ENCODE peak calls at places on chromosomes 3 and 15, in seven cellular contexts. E, B, H, P, O, K and S are unnamed samples.

GRCh38 chr3:43413676-43414368 is 127.5 kb downstream of the SNRK start:
- DNase-seq in E (no peak), B (no peak), H (no peak), P (no peak), O (no peak), K (no peak), S (no peak)

GRCh38 chr3:138188013-138188352 is 882 bp downstream of the ARMC8 start:
- DNase-seq in E (no peak), B (no peak), H (no peak), P (no peak), O (peak; percentile 31), K (peak; percentile 54), S (peak; percentile 15)

GRCh38 chr3:182717216-182717615 is 76.1 kb upstream of the ATP11B start:
- DNase-seq in E (no peak), B (no peak), H (no peak), P (peak; percentile 98), O (no peak), K (no peak), S (no peak)

GRCh38 chr3:152060701-152061100 is 187.3 kb downstream of the SUCNR1 start:
- DNase-seq in E (no peak), B (no peak), H (no peak), P (no peak), O (no peak), K (no peak), S (no peak)

GRCh38 chr3:39127907-39128303 is 20.4 kb downstream of the TTC21A start:
- DNase-seq in E (no peak), B (no peak), H (no peak), P (no peak), O (no peak), K (no peak), S (no peak)

GRCh38 chr3:38534180-38534579 is 38.0 kb downstream of the EXOG start:
- DNase-seq in E (no peak), B (no peak), H (no peak), P (no peak), O (no peak), K (no peak), S (no peak)

GRCh38 chr3:54073386-54073785 is 49.0 kb upstream of the CACNA2D3 start:
- DNase-seq in E (no peak), B (no peak), H (no peak), P (no peak), O (no peak), K (no peak), S (no peak)

GRCh38 chr3:160941885-160942494 is 163.2 kb downstream of the B3GALNT1 start:
- DNase-seq in E (no peak), B (peak; percentile 44), H (no peak), P (peak; percentile 88), O (peak; percentile 71), K (peak; percentile 61), S (peak; percentile 36)

GRCh38 chr15:48577495-48577894 is 68.0 kb downstream of the FBN1 start:
- DNase-seq in E (no peak), B (no peak), H (no peak), P (peak; percentile 82), O (no peak), K (no peak), S (no peak)

GRCh38 chr15:50959717-50960116 is 51.2 kb downstream of the AP4E1 start:
- DNase-seq in E (no peak), B (no peak), H (no peak), P (peak; percentile 31), O (no peak), K (no peak), S (no peak)

GRCh38 chr3:111227216-111227615 is 155.6 kb downstream of the NECTIN3 start:
- DNase-seq in E (no peak), B (no peak), H (no peak), P (no peak), O (no peak), K (peak; percentile 69), S (no peak)

GRCh38 chr3:16478516-16478915 is 35.0 kb downstream of the RFTN1 start:
- DNase-seq in E (no peak), B (no peak), H (no peak), P (no peak), O (no peak), K (peak; percentile 91), S (no peak)

GRCh38 chr3:76497636-76498035 is 542.3 kb upstream of the ROBO2 start:
- DNase-seq in E (no peak), B (no peak), H (no peak), P (no peak), O (no peak), K (peak; percentile 47), S (no peak)

GRCh38 chr3:97969541-97969940 is 2.7 kb downstream of the RIOX2 start:
- DNase-seq in E (no peak), B (no peak), H (no peak), P (no peak), O (no peak), K (no peak), S (no peak)

GRCh38 chr15:63422891-63423290 is 41.2 kb upstream of the CA12 start:
- DNase-seq in E (no peak), B (no peak), H (no peak), P (no peak), O (no peak), K (no peak), S (no peak)

GRCh38 chr3:182802413-182802812 is 9.1 kb downstream of the ATP11B start:
- DNase-seq in E (no peak), B (no peak), H (no peak), P (no peak), O (no peak), K (no peak), S (no peak)

GRCh38 chr3:32148356-32148755 is 41.9 kb downstream of the GPD1L start:
- DNase-seq in E (no peak), B (no peak), H (no peak), P (no peak), O (no peak), K (no peak), S (no peak)

GRCh38 chr15:30038667-30039523 is 43.9 kb upstream of the GOLGA8J start:
- DNase-seq in E (no peak), B (peak; percentile 27), H (no peak), P (no peak), O (no peak), K (no peak), S (no peak)

GRCh38 chr3:31765856-31766255 is 215.2 kb downstream of the OSBPL10 start:
- DNase-seq in E (no peak), B (no peak), H (no peak), P (no peak), O (no peak), K (no peak), S (no peak)

DNA sequence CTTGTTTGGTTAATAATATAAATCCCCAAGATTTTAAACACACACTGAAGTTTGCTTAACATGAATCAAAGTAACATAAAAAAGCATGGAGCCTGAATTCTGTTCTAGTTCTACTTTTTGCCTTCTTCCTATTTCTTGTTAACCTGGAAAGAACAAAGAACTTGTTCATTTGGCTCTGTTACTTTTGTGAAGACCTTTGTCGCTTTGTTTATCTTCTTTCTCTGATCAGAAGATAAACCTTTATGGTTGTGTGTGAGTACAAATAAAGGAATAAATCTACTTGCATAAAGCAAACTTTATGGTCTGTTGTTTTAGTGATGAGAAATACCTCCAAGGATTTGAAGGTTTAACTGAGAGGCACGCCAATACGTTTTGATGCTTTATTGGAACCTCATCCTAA is 210.1 kb upstream of the SATB1 start:
- DNase-seq in E (no peak), B (no peak), H (no peak), P (no peak), O (no peak), K (no peak), S (no peak)
- H3K27me3 ChIP-seq in E (no peaks in the 10 kb centered on the region), B (no peaks in the 10 kb centered on the region), H (no peaks in the 10 kb centered on the region), P (no peaks in the 10 kb centered on the region), O (no peaks in the 10 kb centered on the region), K (no peaks in the 10 kb centered on the region), S (no peaks in the 10 kb centered on the region)

DNA sequence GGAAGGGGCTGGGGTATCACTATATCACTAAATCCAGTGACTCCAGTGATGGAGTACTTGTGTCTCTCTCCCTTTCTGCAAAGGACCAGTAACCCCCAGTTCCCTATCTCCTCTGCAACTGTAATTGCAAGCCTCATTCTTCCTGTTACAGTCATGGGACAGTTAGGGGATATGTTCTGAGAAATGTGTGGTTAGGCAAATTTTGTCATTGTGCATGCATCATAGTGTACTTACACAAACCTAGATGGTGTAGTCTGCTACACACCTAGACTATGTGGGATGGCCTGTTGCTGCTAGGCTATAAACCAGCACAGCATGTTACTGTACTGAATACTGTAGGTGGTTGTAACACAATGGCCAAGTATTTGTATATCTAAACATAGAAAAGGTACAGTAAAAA is 2.2 kb downstream of the VPS8 start:
- DNase-seq in E (no peak), B (no peak), H (no peak), P (peak; percentile 33), O (no peak), K (peak; percentile 63), S (no peak)
- H3K4me1 ChIP-seq in E (no peaks in the 10 kb centered on the region), B (peaks cover 7% of the 10 kb centered on the region), H (peaks cover 23% of the 10 kb centered on the region), P (peaks cover 14% of the 10 kb centered on the region), O (peaks cover 3% of the 10 kb centered on the region), K (peaks cover 8% of the 10 kb centered on the region), S (peaks cover 7% of the 10 kb centered on the region)

GRCh38 chr3:79765854-79766253 is 1.9 kb downstream of the ROBO1 start:
- DNase-seq in E (no peak), B (peak; percentile 27), H (no peak), P (no peak), O (no peak), K (no peak), S (no peak)

GRCh38 chr3:79767953-79768282 is at the start of gene ROBO1:
- DNase-seq in E (no peak), B (peak; percentile 59), H (no peak), P (no peak), O (no peak), K (no peak), S (no peak)

GRCh38 chr3:79769234-79769633 is 1.4 kb upstream of the ROBO1 start:
- DNase-seq in E (no peak), B (no peak), H (no peak), P (no peak), O (no peak), K (no peak), S (no peak)

GRCh38 chr3:79767194-79767952 is 425 bp downstream of the ROBO1 start:
- DNase-seq in E (no peak), B (peak; percentile 55), H (no peak), P (no peak), O (no peak), K (no peak), S (no peak)

DNA sequence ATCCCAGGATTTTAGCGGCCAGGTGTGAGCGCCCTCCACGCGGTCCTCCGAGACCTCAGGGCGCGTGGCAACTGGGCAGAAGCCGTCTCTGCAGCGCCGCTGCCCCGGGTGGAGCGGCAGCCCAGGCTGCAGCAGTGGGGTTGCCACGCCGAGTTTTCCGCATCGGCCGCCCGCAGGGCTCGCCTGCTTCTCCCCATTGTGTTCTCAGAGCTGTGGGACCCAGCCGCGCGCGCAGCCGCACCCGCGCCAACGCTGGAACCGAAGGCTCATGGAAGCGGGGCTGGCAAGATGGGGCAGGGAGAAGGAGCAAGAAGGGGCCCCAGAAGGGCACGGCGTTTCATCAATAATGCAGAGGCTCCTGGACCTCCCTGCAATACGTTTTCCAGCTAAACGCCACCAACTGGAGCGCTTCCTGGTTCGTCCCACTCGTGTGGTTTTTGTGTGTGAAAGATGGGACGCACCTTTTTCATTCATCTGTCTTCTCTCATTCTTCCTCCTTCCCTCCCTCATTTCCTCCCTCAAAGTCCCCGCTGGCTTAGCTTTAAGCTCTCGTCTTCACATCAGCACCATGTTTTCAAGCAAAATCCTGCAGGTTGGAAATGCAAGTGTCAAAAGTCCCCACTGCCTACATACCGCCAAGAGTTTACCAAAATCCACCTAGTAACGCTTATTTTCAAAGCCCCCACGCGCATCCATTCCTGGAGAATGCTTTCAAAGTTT is 1.2 kb downstream of the ROBO1 start:
- DNase-seq in E (peak; percentile 61), B (peak; percentile 73), H (no peak), P (no peak), O (no peak), K (no peak), S (no peak)
- H3K27me3 ChIP-seq in E (peaks cover 18% of the 10 kb centered on the region), B (peaks cover 28% of the 10 kb centered on the region), H (peaks cover 23% of the 10 kb centered on the region), P (no peaks in the 10 kb centered on the region), O (no peaks in the 10 kb centered on the region), K (no peaks in the 10 kb centered on the region), S (peaks cover 3% of the 10 kb centered on the region)

GRCh38 chr3:119649764-119650163 is 10.6 kb downstream of the POPDC2 start:
- DNase-seq in E (no peak), B (no peak), H (no peak), P (no peak), O (no peak), K (peak; percentile 61), S (no peak)
- H3K4me1 ChIP-seq in E (peaks cover 10% of the 10 kb centered on the region), B (peaks cover 7% of the 10 kb centered on the region), H (peaks cover 26% of the 10 kb centered on the region), P (no peaks in the 10 kb centered on the region), O (peaks cover 5% of the 10 kb centered on the region), K (peaks cover 4% of the 10 kb centered on the region), S (peaks cover 28% of the 10 kb centered on the region)